ENCODE peak calls at places on chromosomes 6 and 20, in seven cellular contexts. One of them, this sample, is unnamed.

GRCh38 chr6:79384845-79385244 is 150.4 kb upstream of the HMGN3 start:
- DNase-seq in pancreas: no peak
- DNase-seq in stomach: peak; percentile 37
- DNase-seq in epithelial cell of esophagus: no peak
- DNase-seq in GM23338: no peak
- DNase-seq in fibroblast of pulmonary artery: peak; percentile 20
- DNase-seq in bronchial epithelial cell: no peak
- DNase-seq in this sample: peak; percentile 33

GRCh38 chr20:45508068-45508886 is 7.1 kb downstream of the SPINT3 start:
- DNase-seq in stomach: no peak
- DNase-seq in pancreas: no peak
- DNase-seq in epithelial cell of esophagus: peak; percentile 21
- DNase-seq in bronchial epithelial cell: no peak
- DNase-seq in GM23338: no peak
- DNase-seq in fibroblast of pulmonary artery: no peak
- DNase-seq in this sample: no peak

GRCh38 chr6:21885532-21886089 is 292.1 kb downstream of the SOX4 start:
- DNase-seq in bronchial epithelial cell: peak; percentile 85
- DNase-seq in pancreas: peak; percentile 18
- DNase-seq in fibroblast of pulmonary artery: peak; percentile 84
- DNase-seq in stomach: peak; percentile 60
- DNase-seq in GM23338: no peak
- DNase-seq in epithelial cell of esophagus: peak; percentile 84
- DNase-seq in this sample: peak; percentile 88

GRCh38 chr6:133551847-133552331 is 310.7 kb downstream of the EYA4 start:
- DNase-seq in bronchial epithelial cell: peak; percentile 71
- DNase-seq in GM23338: no peak
- DNase-seq in pancreas: no peak
- DNase-seq in fibroblast of pulmonary artery: peak; percentile 95
- DNase-seq in stomach: no peak
- DNase-seq in epithelial cell of esophagus: peak; percentile 57
- DNase-seq in this sample: peak; percentile 98

GRCh38 chr20:19396466-19397081 is 184.1 kb downstream of the SLC24A3 start:
- DNase-seq in GM23338: no peak
- DNase-seq in bronchial epithelial cell: no peak
- DNase-seq in pancreas: no peak
- DNase-seq in epithelial cell of esophagus: no peak
- DNase-seq in fibroblast of pulmonary artery: no peak
- DNase-seq in stomach: no peak
- DNase-seq in this sample: no peak

GRCh38 chr6:128807577-128807976 is 75.4 kb upstream of the LAMA2 start:
- DNase-seq in bronchial epithelial cell: peak; percentile 65
- DNase-seq in pancreas: no peak
- DNase-seq in GM23338: peak; percentile 61
- DNase-seq in fibroblast of pulmonary artery: peak; percentile 78
- DNase-seq in stomach: no peak
- DNase-seq in epithelial cell of esophagus: peak; percentile 50
- DNase-seq in this sample: peak; percentile 62

GRCh38 chr6:166997768-166998255 is 1.4 kb upstream of the CEP43 start:
- DNase-seq in GM23338: peak; percentile 84
- DNase-seq in pancreas: peak; percentile 64
- DNase-seq in bronchial epithelial cell: peak; percentile 84
- DNase-seq in epithelial cell of esophagus: peak; percentile 92
- DNase-seq in stomach: peak; percentile 69
- DNase-seq in fibroblast of pulmonary artery: peak; percentile 75
- DNase-seq in this sample: peak; percentile 75

GRCh38 chr20:1912056-1912455 is 16.8 kb downstream of the SIRPA start:
- DNase-seq in pancreas: no peak
- DNase-seq in stomach: no peak
- DNase-seq in bronchial epithelial cell: peak; percentile 52
- DNase-seq in GM23338: no peak
- DNase-seq in fibroblast of pulmonary artery: peak; percentile 40
- DNase-seq in epithelial cell of esophagus: peak; percentile 70
- DNase-seq in this sample: no peak

GRCh38 chr6:152720964-152721363 is 23.3 kb downstream of the MYCT1 start:
- DNase-seq in pancreas: no peak
- DNase-seq in stomach: no peak
- DNase-seq in GM23338: no peak
- DNase-seq in epithelial cell of esophagus: peak; percentile 50
- DNase-seq in fibroblast of pulmonary artery: peak; percentile 42
- DNase-seq in bronchial epithelial cell: peak; percentile 82
- DNase-seq in this sample: peak; percentile 16

GRCh38 chr20:63686492-63687321 is 9.7 kb upstream of the TNFRSF6B start:
- DNase-seq in GM23338: no peak
- DNase-seq in epithelial cell of esophagus: peak; percentile 64
- DNase-seq in pancreas: peak; percentile 41
- DNase-seq in fibroblast of pulmonary artery: peak; percentile 90
- DNase-seq in stomach: peak; percentile 70
- DNase-seq in bronchial epithelial cell: peak; percentile 72
- DNase-seq in this sample: peak; percentile 90

GRCh38 chr6:136669299-136669699 is 119.1 kb upstream of the MAP7 start:
- DNase-seq in epithelial cell of esophagus: peak; percentile 82
- DNase-seq in GM23338: no peak
- DNase-seq in pancreas: no peak
- DNase-seq in bronchial epithelial cell: peak; percentile 89
- DNase-seq in stomach: no peak
- DNase-seq in fibroblast of pulmonary artery: peak; percentile 81
- DNase-seq in this sample: peak; percentile 97

GRCh38 chr6:13615802-13616140 is 636 bp downstream of the NOL7 start:
- DNase-seq in stomach: peak; percentile 45
- DNase-seq in fibroblast of pulmonary artery: peak; percentile 37
- DNase-seq in GM23338: peak; percentile 56
- DNase-seq in bronchial epithelial cell: no peak
- DNase-seq in pancreas: peak; percentile 52
- DNase-seq in epithelial cell of esophagus: peak; percentile 46
- DNase-seq in this sample: peak; percentile 43

GRCh38 chr20:34037121-34037520 is 43.4 kb downstream of the RALY start:
- DNase-seq in bronchial epithelial cell: peak; percentile 52
- DNase-seq in GM23338: no peak
- DNase-seq in fibroblast of pulmonary artery: peak; percentile 13
- DNase-seq in pancreas: no peak
- DNase-seq in epithelial cell of esophagus: peak; percentile 39
- DNase-seq in stomach: peak; percentile 28
- DNase-seq in this sample: no peak

GRCh38 chr6:158796353-158796752 is 22.8 kb downstream of the EZR start:
- DNase-seq in GM23338: no peak
- DNase-seq in bronchial epithelial cell: no peak
- DNase-seq in fibroblast of pulmonary artery: no peak
- DNase-seq in pancreas: no peak
- DNase-seq in epithelial cell of esophagus: no peak
- DNase-seq in stomach: peak; percentile 20
- DNase-seq in this sample: no peak

GRCh38 chr6:3987576-3987975 is 91.4 kb downstream of the FAM217A start:
- DNase-seq in pancreas: no peak
- DNase-seq in stomach: no peak
- DNase-seq in epithelial cell of esophagus: no peak
- DNase-seq in bronchial epithelial cell: no peak
- DNase-seq in GM23338: no peak
- DNase-seq in fibroblast of pulmonary artery: no peak
- DNase-seq in this sample: no peak

DNA sequence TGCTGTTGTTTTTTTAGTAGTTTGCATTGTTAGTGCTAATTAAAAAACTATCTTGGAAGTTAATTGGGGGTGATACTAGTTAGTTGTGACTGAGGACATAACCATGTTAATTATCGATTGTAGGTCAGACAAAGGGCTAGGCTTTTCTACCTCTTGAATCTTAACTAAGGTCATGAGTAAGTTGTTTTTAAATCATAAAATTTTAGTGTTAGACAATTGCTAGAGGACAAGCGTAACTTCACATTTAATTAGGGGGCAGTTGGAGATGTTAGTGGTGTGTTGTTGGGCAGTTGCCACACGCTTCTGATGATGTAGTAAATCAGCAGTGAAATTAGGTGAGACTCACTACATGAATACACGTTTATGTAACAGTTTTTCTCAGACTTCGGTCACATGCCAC is 619.1 kb upstream of the FLRT3 start:
- DNase-seq in stomach: no peak
- DNase-seq in GM23338: no peak
- DNase-seq in bronchial epithelial cell: no peak
- DNase-seq in fibroblast of pulmonary artery: no peak
- DNase-seq in pancreas: no peak
- DNase-seq in epithelial cell of esophagus: no peak
- DNase-seq in this sample: no peak
- TF ChIP-seq CTCF in stomach: no peak
- TF ChIP-seq CTCF in GM23338: no peak
- TF ChIP-seq CTCF in bronchial epithelial cell: no peak
- TF ChIP-seq CTCF in fibroblast of pulmonary artery: no peak
- TF ChIP-seq CTCF in pancreas: no peak
- TF ChIP-seq CTCF in epithelial cell of esophagus: no peak
- TF ChIP-seq CTCF in this sample: no peak

GRCh38 chr20:53829706-53830521 is 236.3 kb upstream of the ZNF217 start:
- DNase-seq in GM23338: no peak
- DNase-seq in epithelial cell of esophagus: peak; percentile 17
- DNase-seq in stomach: no peak
- DNase-seq in fibroblast of pulmonary artery: peak; percentile 52
- DNase-seq in pancreas: no peak
- DNase-seq in bronchial epithelial cell: peak; percentile 40
- DNase-seq in this sample: peak; percentile 75

GRCh38 chr20:53829086-53829703 is 235.6 kb upstream of the ZNF217 start:
- DNase-seq in epithelial cell of esophagus: peak; percentile 97
- DNase-seq in fibroblast of pulmonary artery: peak; percentile 97
- DNase-seq in stomach: no peak
- DNase-seq in pancreas: no peak
- DNase-seq in GM23338: no peak
- DNase-seq in bronchial epithelial cell: peak; percentile 98
- DNase-seq in this sample: peak; percentile 98

GRCh38 chr20:53827292-53827995 is 233.8 kb upstream of the ZNF217 start:
- DNase-seq in pancreas: no peak
- DNase-seq in GM23338: no peak
- DNase-seq in epithelial cell of esophagus: no peak
- DNase-seq in bronchial epithelial cell: no peak
- DNase-seq in stomach: no peak
- DNase-seq in fibroblast of pulmonary artery: no peak
- DNase-seq in this sample: no peak

GRCh38 chr20:53827996-53828672 is 234.5 kb upstream of the ZNF217 start:
- DNase-seq in bronchial epithelial cell: peak; percentile 97
- DNase-seq in epithelial cell of esophagus: peak; percentile 95
- DNase-seq in fibroblast of pulmonary artery: peak; percentile 100
- DNase-seq in GM23338: no peak
- DNase-seq in pancreas: peak; percentile 33
- DNase-seq in stomach: no peak
- DNase-seq in this sample: peak; percentile 100

DNA sequence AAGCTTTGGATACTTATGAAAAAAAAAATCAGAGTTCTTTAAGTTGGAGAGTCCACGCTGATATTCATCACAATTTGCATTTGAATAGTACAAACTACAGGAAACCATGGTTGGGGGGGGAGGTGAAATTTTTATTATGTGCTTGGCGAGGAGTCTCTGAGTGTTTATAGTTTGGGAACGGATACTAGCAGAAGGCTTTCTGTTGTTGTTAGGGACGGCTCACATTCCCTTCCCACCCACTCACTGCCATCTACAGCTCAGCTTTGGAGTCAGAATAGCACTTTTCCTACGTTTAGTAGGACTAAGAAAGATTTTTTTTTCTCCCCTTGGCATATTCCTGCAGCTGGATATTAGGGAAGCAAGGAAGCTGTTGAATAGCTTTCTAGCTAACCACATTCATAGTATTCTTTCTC is 235.0 kb upstream of the ZNF217 start:
- DNase-seq in epithelial cell of esophagus: peak; percentile 82
- DNase-seq in GM23338: peak; percentile 51
- DNase-seq in stomach: no peak
- DNase-seq in bronchial epithelial cell: peak; percentile 87
- DNase-seq in pancreas: no peak
- DNase-seq in fibroblast of pulmonary artery: peak; percentile 95
- DNase-seq in this sample: peak; percentile 96
- H3K4me3 ChIP-seq in epithelial cell of esophagus: peak overlapping the region; percentile 19
- H3K4me3 ChIP-seq in GM23338: peak overlapping the region; percentile 18
- H3K4me3 ChIP-seq in stomach: peak overlapping the region; percentile 19
- H3K4me3 ChIP-seq in bronchial epithelial cell: no peak overlapping the region
- H3K4me3 ChIP-seq in pancreas: no peak overlapping the region
- H3K4me3 ChIP-seq in fibroblast of pulmonary artery: peak overlapping the region; percentile 38
- H3K4me3 ChIP-seq in this sample: peak overlapping the region; percentile 40

GRCh38 chr6:148578489-148578814 is 168.4 kb upstream of the UST start:
- DNase-seq in epithelial cell of esophagus: no peak
- DNase-seq in pancreas: no peak
- DNase-seq in stomach: no peak
- DNase-seq in GM23338: no peak
- DNase-seq in fibroblast of pulmonary artery: no peak
- DNase-seq in bronchial epithelial cell: no peak
- DNase-seq in this sample: no peak
- TF ChIP-seq CTCF in epithelial cell of esophagus: no peak
- TF ChIP-seq CTCF in pancreas: no peak
- TF ChIP-seq CTCF in stomach: no peak
- TF ChIP-seq CTCF in GM23338: no peak
- TF ChIP-seq CTCF in fibroblast of pulmonary artery: no peak
- TF ChIP-seq CTCF in bronchial epithelial cell: no peak
- TF ChIP-seq CTCF in this sample: no peak

DNA sequence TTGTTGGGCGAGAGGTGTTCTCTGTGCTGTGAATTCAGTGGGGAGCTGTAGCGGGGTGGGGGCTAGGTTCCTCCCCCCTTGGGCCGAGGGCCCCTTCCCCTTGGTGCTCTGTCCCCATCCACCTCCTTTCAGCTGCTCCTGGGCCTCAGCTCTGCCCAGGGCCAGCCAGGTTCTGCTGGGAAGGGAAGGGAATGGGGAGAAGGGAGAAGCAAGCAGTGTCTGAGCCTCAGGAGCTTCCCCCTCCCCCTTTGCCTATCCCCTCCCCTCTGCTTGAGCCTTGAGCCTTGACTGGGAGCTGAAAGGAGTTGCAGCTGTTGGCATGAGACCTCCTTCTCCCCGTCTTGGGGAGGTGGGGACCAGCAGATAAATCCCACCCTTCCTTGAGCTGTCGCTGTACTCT is 576 bp upstream of the RRP36 start:
- DNase-seq in fibroblast of pulmonary artery: peak; percentile 7
- DNase-seq in epithelial cell of esophagus: no peak
- DNase-seq in pancreas: no peak
- DNase-seq in GM23338: peak; percentile 74
- DNase-seq in bronchial epithelial cell: no peak
- DNase-seq in stomach: no peak
- DNase-seq in this sample: no peak
- H3K4me3 ChIP-seq in fibroblast of pulmonary artery: peak overlapping the region; percentile 87
- H3K4me3 ChIP-seq in epithelial cell of esophagus: peak overlapping the region; percentile 100
- H3K4me3 ChIP-seq in pancreas: no peak overlapping the region
- H3K4me3 ChIP-seq in GM23338: peak overlapping the region; percentile 100
- H3K4me3 ChIP-seq in bronchial epithelial cell: peak overlapping the region; percentile 99
- H3K4me3 ChIP-seq in stomach: peak overlapping the region; percentile 88
- H3K4me3 ChIP-seq in this sample: peak overlapping the region; percentile 100